ENCODE peak calls at places on chromosomes 6 and 20, in six cellular contexts. E, H, B, Y, R and C are unnamed samples.

GRCh38 chr6:118780728-118781127 is 113.2 kb upstream of the ASF1A start:
- DNase-seq in E (no peak), H (no peak), B (no peak), Y (no peak), R (no peak), C (no peak)

GRCh38 chr6:56806368-56806767 is 148.5 kb upstream of the BEND6 start:
- DNase-seq in E (no peak), H (no peak), B (no peak), Y (no peak), R (no peak), C (no peak)

GRCh38 chr6:134199848-134200606 is 117.9 kb downstream of the SGK1 start:
- DNase-seq in E (no peak), H (no peak), B (no peak), Y (no peak), R (no peak), C (no peak)

GRCh38 chr20:23639490-23639958 is 1.8 kb upstream of the CST3 start:
- DNase-seq in E (peak), H (no peak), B (no peak), Y (peak), R (no peak), C (no peak)

GRCh38 chr20:10876558-10876957 is 202.8 kb upstream of the JAG1 start:
- DNase-seq in E (no peak), H (no peak), B (no peak), Y (no peak), R (no peak), C (no peak)

GRCh38 chr6:89154131-89154530 is 8.3 kb downstream of the PM20D2 start:
- DNase-seq in E (no peak), H (no peak), B (no peak), Y (no peak), R (no peak), C (no peak)

GRCh38 chr6:131657630-131658111 is 20.6 kb downstream of the ENPP3 start:
- DNase-seq in E (no peak), H (no peak), B (no peak), Y (peak), R (no peak), C (no peak)

GRCh38 chr20:2237059-2237458 is 58.7 kb upstream of the TGM3 start:
- DNase-seq in E (peak), H (peak), B (no peak), Y (peak), R (peak), C (no peak)

GRCh38 chr6:101402618-101403002 is 9.1 kb downstream of the GRIK2 start:
- DNase-seq in E (no peak), H (no peak), B (no peak), Y (no peak), R (no peak), C (no peak)

GRCh38 chr6:39254999-39255535 is 25.8 kb upstream of the KCNK5 start:
- DNase-seq in E (no peak), H (no peak), B (no peak), Y (no peak), R (no peak), C (no peak)

GRCh38 chr6:110951986-110952794 is 6.3 kb upstream of the GTF3C6 start:
- DNase-seq in E (no peak), H (no peak), B (no peak), Y (no peak), R (no peak), C (no peak)

GRCh38 chr20:38460040-38460623 is 12.5 kb upstream of the RALGAPB start:
- DNase-seq in E (peak), H (peak), B (no peak), Y (peak), R (no peak), C (peak)

GRCh38 chr6:163667372-163668060 is 253.0 kb downstream of the QKI start:
- DNase-seq in E (peak), H (no peak), B (no peak), Y (no peak), R (no peak), C (peak)
- H3K27ac ChIP-seq in E (no peak), H (no peak), B (no peak), Y (no peak), R (peak), C (no peak)

DNA sequence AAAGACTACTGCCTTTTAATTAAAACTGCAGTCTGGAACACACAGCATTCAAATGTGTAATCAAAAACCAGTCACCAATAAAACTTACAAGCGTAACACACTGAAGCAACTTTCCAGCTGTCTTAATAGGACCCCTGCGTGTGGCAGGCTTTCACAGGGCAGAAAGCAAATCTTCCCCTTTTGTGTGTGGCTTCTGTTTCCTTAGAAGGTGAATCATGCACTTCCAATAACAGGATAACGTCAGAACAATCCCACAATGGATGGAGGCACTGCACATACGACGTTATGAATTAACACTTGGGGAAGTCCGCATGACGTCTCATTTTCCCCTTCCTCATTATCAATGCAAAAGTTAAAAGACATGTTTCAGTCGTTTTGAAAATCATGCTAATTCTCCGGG is 44.8 kb downstream of the INSM1 start:
- DNase-seq in E (no peak), H (no peak), B (no peak), Y (no peak), R (no peak), C (no peak)
- H3K27ac ChIP-seq in E (no peak), H (no peak), B (no peak), Y (no peak), R (no peak), C (no peak)

DNA sequence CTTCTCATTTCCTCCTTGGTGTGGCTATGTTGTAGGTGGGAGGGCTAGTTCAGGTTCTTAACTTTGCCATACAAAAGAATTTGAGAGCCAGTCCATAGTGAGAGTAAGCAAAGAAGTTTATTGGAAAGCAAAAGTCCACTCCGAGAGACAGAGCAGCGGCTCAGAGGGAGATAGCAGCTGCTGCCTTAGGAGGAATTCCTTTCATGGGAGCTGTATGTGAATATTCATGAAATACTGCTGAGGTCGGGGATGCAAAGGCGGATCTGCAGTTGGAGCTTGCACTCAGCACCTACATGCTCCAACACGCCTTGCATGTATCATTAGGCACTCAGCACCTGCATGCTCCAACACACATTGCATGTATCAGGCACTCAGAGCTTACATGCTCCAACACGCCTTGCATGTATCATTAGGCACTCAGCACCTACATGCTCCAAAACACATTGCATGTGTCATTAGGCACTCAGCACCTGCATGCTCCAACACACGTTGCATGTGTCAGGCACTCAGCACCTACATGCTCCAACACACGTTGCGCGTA is 54.9 kb downstream of the CDH4 start:
- DNase-seq in E (no peak), H (peak), B (no peak), Y (no peak), R (no peak), C (no peak)
- H3K27ac ChIP-seq in E (no peak), H (no peak), B (no peak), Y (no peak), R (no peak), C (no peak)

DNA sequence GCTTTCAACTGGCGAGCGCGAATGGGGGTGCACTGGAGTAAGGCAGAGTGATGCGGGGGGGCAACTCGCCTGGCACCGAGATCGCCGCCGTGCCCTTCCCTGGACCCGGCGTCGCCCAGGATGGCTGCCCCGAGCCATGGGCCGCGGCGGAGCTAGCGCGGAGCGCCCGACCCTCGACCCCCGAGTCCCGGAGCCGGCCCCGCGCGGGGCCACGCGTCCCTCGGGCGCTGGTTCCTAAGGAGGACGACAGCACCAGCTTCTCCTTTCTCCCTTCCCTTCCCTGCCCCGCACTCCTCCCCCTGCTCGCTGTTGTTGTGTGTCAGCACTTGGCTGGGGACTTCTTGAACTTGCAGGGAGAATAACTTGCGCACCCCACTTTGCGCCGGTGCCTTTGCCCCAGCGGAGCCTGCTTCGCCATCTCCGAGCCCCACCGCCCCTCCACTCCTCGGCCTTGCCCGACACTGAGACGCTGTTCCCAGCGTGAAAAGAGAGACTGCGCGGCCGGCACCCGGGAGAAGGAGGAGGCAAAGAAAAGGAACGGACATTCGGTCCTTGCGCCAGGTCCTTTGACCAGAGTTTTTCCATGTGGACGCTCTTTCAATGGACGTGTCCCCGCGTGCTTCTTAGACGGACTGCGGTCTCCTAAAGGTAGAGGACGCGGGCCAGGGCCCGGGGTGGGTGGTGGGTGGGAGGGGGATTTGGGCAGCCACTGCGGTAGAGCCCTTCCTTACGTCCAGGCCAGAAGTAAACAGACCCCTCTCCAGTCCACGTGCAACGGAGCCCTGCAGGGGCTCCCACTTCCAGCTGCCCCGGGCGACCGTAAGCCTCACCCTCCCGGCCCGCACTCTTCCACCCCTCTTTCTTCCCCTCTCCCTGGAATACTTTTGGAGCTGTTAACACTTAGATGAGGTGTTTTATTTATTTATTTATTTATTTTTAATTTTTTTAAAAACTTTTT is 1.0 kb downstream of the BMP2 start:
- DNase-seq in E (peak), H (peak), B (no peak), Y (no peak), R (peak), C (peak)
- H3K27ac ChIP-seq in E (peak), H (no peak), B (no peak), Y (no peak), R (peak), C (peak)

DNA sequence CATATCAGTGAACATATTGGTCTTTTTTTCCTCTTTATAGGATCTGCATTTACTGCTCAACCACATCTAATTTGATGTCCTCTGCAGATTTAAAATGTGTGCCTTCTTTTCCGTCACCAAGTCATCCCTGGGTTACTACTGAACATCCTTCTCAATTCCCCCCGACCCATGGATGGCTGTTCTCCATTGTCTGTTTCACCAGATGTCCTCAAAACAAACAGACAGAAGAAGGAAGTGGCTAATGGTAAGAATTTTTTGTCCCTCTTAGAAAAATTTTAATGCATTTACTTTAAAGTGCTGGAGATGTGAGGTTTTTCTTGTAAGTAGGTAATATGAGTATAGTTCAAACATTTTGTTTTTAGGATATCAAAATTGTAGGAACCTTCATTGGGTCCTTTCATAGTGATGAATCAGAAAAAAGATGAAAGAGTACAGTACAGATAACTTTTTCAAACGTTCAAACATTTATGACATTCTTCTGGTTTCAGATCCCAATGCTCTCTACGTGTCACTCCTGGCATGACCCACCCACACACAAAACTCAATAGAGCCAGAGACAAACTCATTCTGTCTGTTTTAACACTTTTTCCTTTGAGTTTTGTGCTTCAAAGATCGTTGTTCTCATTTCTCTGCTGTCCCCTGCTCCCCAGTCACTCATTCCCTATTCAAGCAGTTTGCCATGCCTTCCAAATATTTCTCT is 276.4 kb downstream of the PRL start:
- DNase-seq in E (no peak), H (no peak), B (no peak), Y (no peak), R (no peak), C (no peak)
- H3K27ac ChIP-seq in E (no peak), H (no peak), B (no peak), Y (no peak), R (no peak), C (no peak)

DNA sequence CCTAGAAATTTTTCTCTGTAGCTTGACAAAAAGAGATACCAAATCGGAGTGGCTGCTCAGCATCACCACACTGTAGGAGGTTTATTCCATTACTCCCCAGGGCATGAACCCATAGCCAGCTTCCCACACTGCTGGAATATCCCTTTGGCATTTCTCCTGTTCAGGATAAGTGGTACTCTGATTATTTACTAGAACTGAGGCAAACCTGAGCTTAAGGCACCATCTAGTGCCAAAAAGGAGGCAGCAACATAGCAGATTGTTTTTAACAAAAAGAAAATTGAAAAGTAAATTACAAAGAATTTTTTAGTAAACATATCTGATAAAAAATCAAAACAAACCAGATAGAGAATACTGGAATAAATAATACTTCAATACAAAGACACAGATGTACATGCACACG is 181.7 kb downstream of the WDR27 start:
- DNase-seq in E (peak), H (no peak), B (no peak), Y (no peak), R (no peak), C (no peak)
- H3K27ac ChIP-seq in E (no peak), H (no peak), B (no peak), Y (no peak), R (no peak), C (no peak)

DNA sequence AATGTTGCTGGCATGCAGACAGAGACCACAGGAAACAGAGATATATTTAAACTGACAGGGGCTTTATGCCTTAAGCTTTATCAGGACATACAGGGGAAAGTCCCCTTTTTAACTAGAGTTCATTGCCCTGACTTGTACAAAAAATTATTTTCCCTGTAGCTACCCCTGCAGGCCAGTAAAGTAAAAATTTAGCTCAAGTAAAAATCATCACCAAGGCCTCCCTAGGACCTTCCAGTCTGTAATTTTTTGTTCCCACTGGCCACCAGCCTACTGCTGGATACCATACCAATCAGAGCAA is 711.9 kb upstream of the NRSN1 start:
- DNase-seq in E (no peak), H (no peak), B (no peak), Y (no peak), R (no peak), C (no peak)
- H3K27ac ChIP-seq in E (no peak), H (no peak), B (no peak), Y (no peak), R (no peak), C (no peak)

GRCh38 chr6:27752038-27752885 is 159.9 kb downstream of the OR2B2 start:
- DNase-seq in E (peak), H (no peak), B (no peak), Y (peak), R (peak), C (peak)

GRCh38 chr6:27743787-27744186 is 168.4 kb downstream of the OR2B2 start:
- DNase-seq in E (no peak), H (no peak), B (no peak), Y (no peak), R (no peak), C (no peak)

GRCh38 chr6:27742833-27743573 is 169.2 kb downstream of the OR2B2 start:
- DNase-seq in E (no peak), H (no peak), B (no peak), Y (no peak), R (no peak), C (no peak)

GRCh38 chr6:27748662-27749061 is 163.5 kb downstream of the OR2B2 start:
- DNase-seq in E (no peak), H (no peak), B (no peak), Y (no peak), R (no peak), C (no peak)

GRCh38 chr6:27747637-27748036 is 164.6 kb downstream of the OR2B2 start:
- DNase-seq in E (no peak), H (no peak), B (no peak), Y (no peak), R (no peak), C (no peak)
- H3K27ac ChIP-seq in E (no peak), H (no peak), B (no peak), Y (no peak), R (no peak), C (no peak)

GRCh38 chr20:49904440-49905214 is 10.7 kb downstream of the SPATA2 start:
- DNase-seq in E (no peak), H (no peak), B (no peak), Y (no peak), R (no peak), C (no peak)

GRCh38 chr20:49906615-49907154 is 8.6 kb downstream of the SPATA2 start:
- DNase-seq in E (no peak), H (no peak), B (no peak), Y (no peak), R (no peak), C (no peak)

GRCh38 chr20:49906101-49906604 is 9.2 kb downstream of the SPATA2 start:
- DNase-seq in E (no peak), H (no peak), B (no peak), Y (no peak), R (no peak), C (no peak)

GRCh38 chr20:49907405-49908257 is 7.7 kb downstream of the SPATA2 start:
- DNase-seq in E (no peak), H (no peak), B (no peak), Y (no peak), R (no peak), C (no peak)

GRCh38 chr20:49905415-49906091 is 9.8 kb downstream of the SPATA2 start:
- DNase-seq in E (no peak), H (no peak), B (no peak), Y (no peak), R (no peak), C (no peak)
- H3K27ac ChIP-seq in E (no peak), H (no peak), B (no peak), Y (no peak), R (no peak), C (no peak)